ENCODE peak calls at places on chromosomes 7 and 10, in nine cellular contexts. A is caudate nucleus; F is osteocyte; L is Caco-2; Z is NCI-H748 treated with DMSO at 0.1 percent for 48 hours; S is T-cell; M is NCI-H1417; D is central memory CD4-positive, alpha-beta T cell; R is 8988T. E is an unnamed sample.

GRCh38 chr7:129454249-129454551 is 20.0 kb downstream of the STRIP2 start:
- DNase-seq in R (no peak), S (no peak), M (no peak), L (no peak), D (no peak), Z (no peak), F (no peak), A (no peak), E (no peak)

GRCh38 chr10:77702166-77702565 is 64.6 kb upstream of the KCNMA1 start:
- DNase-seq in S (no peak), R (no peak), A (no peak), L (no peak), F (peak; percentile 30), D (no peak), Z (no peak), M (no peak), E (no peak)

GRCh38 chr10:29600067-29600466 is 34.7 kb downstream of the SVIL start:
- DNase-seq in Z (no peak), A (no peak), D (no peak), S (no peak), L (no peak), M (no peak), R (no peak), F (peak; percentile 54), E (no peak)

GRCh38 chr7:112238852-112239610 is 32.5 kb downstream of the ZNF277 start:
- DNase-seq in S (no peak), Z (no peak), A (no peak), M (no peak), R (no peak), L (no peak), F (no peak), D (no peak), E (no peak)

GRCh38 chr10:48377751-48378585 is 71.5 kb downstream of the MAPK8 start:
- DNase-seq in F (no peak), M (no peak), D (no peak), A (no peak), L (peak; percentile 56), S (no peak), R (no peak), Z (no peak), E (no peak)

GRCh38 chr7:1479287-1479686 is 20.0 kb upstream of the MICALL2 start:
- DNase-seq in M (no peak), F (no peak), S (no peak), D (no peak), R (no peak), A (no peak), L (no peak), Z (no peak), E (no peak)

GRCh38 chr7:47491637-47492036 is 90.3 kb downstream of the TNS3 start:
- DNase-seq in S (no peak), M (no peak), L (no peak), R (no peak), Z (no peak), F (no peak), D (no peak), A (no peak), E (no peak)

GRCh38 chr7:92177362-92177761 is 1.6 kb downstream of the LRRD1 start:
- DNase-seq in D (no peak), F (no peak), L (no peak), M (no peak), A (no peak), S (no peak), Z (no peak), R (no peak), E (no peak)

GRCh38 chr10:111600772-111601171 is 523.9 kb downstream of the ADRA2A start:
- DNase-seq in A (no peak), F (no peak), Z (no peak), R (no peak), D (no peak), L (no peak), S (no peak), M (no peak), E (no peak)

GRCh38 chr10:24707445-24707844 is 16.2 kb downstream of the ARHGAP21 start:
- DNase-seq in L (no peak), F (no peak), R (no peak), D (no peak), Z (no peak), A (no peak), S (no peak), M (no peak), E (no peak)

GRCh38 chr10:52523696-52524095 is 209.6 kb downstream of the DKK1 start:
- DNase-seq in S (no peak), F (no peak), Z (no peak), R (no peak), L (no peak), M (no peak), A (no peak), D (no peak), E (no peak)

GRCh38 chr7:20894806-20895205 is 108.1 kb upstream of the SP8 start:
- DNase-seq in A (no peak), F (no peak), M (no peak), Z (no peak), R (no peak), D (no peak), L (no peak), S (no peak), E (no peak)

GRCh38 chr7:69695998-69696657 is 97.9 kb downstream of the AUTS2 start:
- DNase-seq in A (no peak), D (no peak), R (no peak), L (no peak), Z (no peak), M (no peak), F (no peak), S (no peak), E (no peak)

GRCh38 chr7:116539879-116540278 is 15.0 kb downstream of the CAV1 start:
- DNase-seq in R (no peak), F (no peak), M (no peak), D (no peak), A (no peak), L (no peak), Z (no peak), S (no peak), E (no peak)

GRCh38 chr7:119572132-119572531 is 700.8 kb upstream of the KCND2 start:
- DNase-seq in L (no peak), F (no peak), Z (no peak), R (no peak), A (no peak), S (no peak), D (no peak), M (no peak), E (no peak)

GRCh38 chr7:98168181-98168903 is 42.9 kb upstream of the BHLHA15 start:
- DNase-seq in S (peak; percentile 59), Z (peak; percentile 57), D (peak; percentile 62), L (peak; percentile 83), M (peak; percentile 69), F (no peak), R (peak; percentile 54), A (peak; percentile 46), E (peak; percentile 59)

GRCh38 chr7:152674860-152675760 is 831 bp downstream of the XRCC2 start:
- DNase-seq in F (no peak), D (no peak), S (no peak), M (peak; percentile 50), A (no peak), L (peak; percentile 61), R (no peak), Z (peak; percentile 93), E (no peak)

GRCh38 chr10:24826022-24826421 is 102.3 kb upstream of the ARHGAP21 start:
- DNase-seq in F (no peak), Z (no peak), A (no peak), R (no peak), S (no peak), M (no peak), L (no peak), D (no peak), E (no peak)

GRCh38 chr7:2967705-2968104 is 76.0 kb downstream of the CARD11 start:
- DNase-seq in L (peak; percentile 3), A (no peak), F (no peak), R (no peak), D (no peak), S (no peak), M (no peak), Z (no peak), E (no peak)

GRCh38 chr10:45526309-45526708 is 146.3 kb downstream of the ZFAND4 start:
- DNase-seq in F (no peak), A (no peak), S (no peak), R (no peak), D (no peak), L (no peak), M (no peak), Z (no peak), E (no peak)

GRCh38 chr7:51350195-51350896 is 33.7 kb upstream of the COBL start:
- DNase-seq in D (no peak), S (no peak), R (no peak), L (peak; percentile 63), Z (peak; percentile 96), F (peak; percentile 63), M (peak; percentile 84), A (no peak), E (no peak)

E was measured in CD4-positive, CD25-positive, alpha-beta regulatory T cell.